ENCODE peak calls at places on chromosomes 3 and 15, in six cellular contexts. Z is aorta; P is effector memory CD4-positive, alpha-beta T cell; D is neuronal stem cell; Q is CD4-positive, CD25-positive, alpha-beta regulatory T cell; I is hepatocyte. X is an unnamed sample. For H3K4me1, the result is how much of the 10 kb centered on the place peaks cover.

GRCh38 chr3:110894574-110894973 is 177.0 kb upstream of the NECTIN3 start:
- DNase-seq in I (no peak), P (no peak), D (no peak), Z (no peak), Q (no peak), X (no peak)

GRCh38 chr3:169545606-169546005 is 117.9 kb downstream of the MECOM start:
- DNase-seq in Z (no peak), Q (no peak), D (no peak), P (no peak), I (no peak), X (no peak)

GRCh38 chr3:131729561-131729960 is 226.8 kb upstream of the MRPL3 start:
- DNase-seq in I (no peak), P (no peak), D (no peak), Q (no peak), Z (no peak), X (no peak)

GRCh38 chr15:69272139-69272538 is 26.6 kb upstream of the PAQR5 start:
- DNase-seq in Q (no peak), I (no peak), P (no peak), Z (no peak), D (peak), X (no peak)

GRCh38 chr3:141273700-141274410 is 42.2 kb downstream of the PXYLP1 start:
- DNase-seq in I (no peak), Z (no peak), P (no peak), Q (no peak), D (no peak), X (no peak)

GRCh38 chr3:21830541-21830940 is 79.5 kb upstream of the ZNF385D start:
- DNase-seq in Z (no peak), D (no peak), P (no peak), Q (no peak), I (no peak), X (no peak)

GRCh38 chr3:85081191-85081895 is 122.6 kb downstream of the CADM2 start:
- DNase-seq in D (no peak), Z (no peak), Q (no peak), I (peak), P (no peak), X (no peak)

GRCh38 chr3:44208086-44208485 is 33.6 kb upstream of the TOPAZ1 start:
- DNase-seq in Z (no peak), P (no peak), D (no peak), I (no peak), Q (peak), X (no peak)

GRCh38 chr3:102449341-102449740 is 14.5 kb downstream of the ZPLD1 start:
- DNase-seq in Z (no peak), I (no peak), Q (no peak), P (no peak), D (no peak), X (no peak)

GRCh38 chr3:52721002-52721741 is 15.3 kb downstream of the SPCS1 start:
- DNase-seq in Q (peak), I (no peak), D (no peak), Z (no peak), P (no peak), X (no peak)

GRCh38 chr3:31908391-31909097 is 72.5 kb downstream of the OSBPL10 start:
- DNase-seq in I (no peak), Z (no peak), Q (no peak), P (no peak), D (no peak), X (no peak)

GRCh38 chr3:100103558-100104441 is 10.5 kb downstream of the FILIP1L start:
- DNase-seq in Q (no peak), D (no peak), I (no peak), Z (no peak), P (no peak), X (no peak)

GRCh38 chr3:150384517-150385212 is 23.4 kb upstream of the TSC22D2 start:
- DNase-seq in P (no peak), Q (peak), Z (no peak), I (peak), D (peak), X (no peak)

GRCh38 chr15:58957101-58957973 is 23.9 kb upstream of the SLTM start:
- DNase-seq in P (peak), Q (peak), D (peak), I (peak), Z (no peak), X (peak)

GRCh38 chr3:159322322-159322939 is 520.6 kb downstream of the MFSD1 start:
- DNase-seq in I (peak), Q (peak), D (peak), P (no peak), Z (peak), X (peak)

GRCh38 chr15:68211656-68212320 is 6.7 kb upstream of the CALML4 start:
- DNase-seq in P (no peak), D (no peak), I (no peak), Q (no peak), Z (peak), X (no peak)

GRCh38 chr3:101262393-101263240 is 57.8 kb downstream of the IMPG2 start:
- DNase-seq in I (no peak), P (no peak), D (no peak), Z (no peak), Q (no peak), X (no peak)

GRCh38 chr3:3799173-3800075 is at the start of gene LRRN1:
- DNase-seq in P (no peak), I (peak), D (peak), Q (peak), Z (peak), X (peak)

GRCh38 chr15:67196672-67197363 is 57.6 kb downstream of the AAGAB start:
- DNase-seq in D (no peak), Q (no peak), P (no peak), Z (no peak), I (peak), X (no peak)

GRCh38 chr3:3110749-3111361 is 681 bp upstream of the IL5RA start:
- DNase-seq in Z (no peak), I (no peak), Q (no peak), D (no peak), P (no peak), X (no peak)

GRCh38 chr3:61560452-61561373 is 658 bp upstream of the PTPRG start:
- DNase-seq in D (peak), Q (peak), P (no peak), I (peak), Z (peak), X (no peak)

GRCh38 chr3:127217594-127218456 is 24.9 kb downstream of the PRR23E start:
- DNase-seq in D (no peak), P (no peak), I (no peak), Z (no peak), Q (no peak), X (no peak)

GRCh38 chr3:4508048-4508981 is 15.2 kb downstream of the ITPR1 start:
- DNase-seq in P (no peak), Q (no peak), Z (no peak), D (no peak), I (no peak), X (no peak)

GRCh38 chr3:46549408-46549904 is 16.6 kb downstream of the LRRC2 start:
- DNase-seq in D (no peak), Q (no peak), Z (no peak), I (no peak), P (no peak), X (no peak)

GRCh38 chr15:71547066-71547465 is 263.3 kb upstream of the NR2E3 start:
- DNase-seq in Z (peak), Q (no peak), P (no peak), I (peak), D (no peak), X (no peak)

GRCh38 chr3:122572940-122573412 is 4.5 kb upstream of the PARP15 start:
- DNase-seq in I (peak), Z (no peak), P (no peak), D (no peak), Q (peak), X (no peak)

GRCh38 chr3:154023148-154023547 is 98.0 kb upstream of the ARHGEF26 start:
- DNase-seq in D (no peak), P (no peak), Z (no peak), I (peak), Q (no peak), X (no peak)

GRCh38 chr3:124230432-124230831 is 238.5 kb upstream of the ROPN1 start:
- DNase-seq in I (no peak), Q (no peak), D (no peak), P (no peak), Z (no peak), X (no peak)

GRCh38 chr3:140268103-140268502 is 333.1 kb downstream of the CLSTN2 start:
- DNase-seq in Q (no peak), Z (no peak), D (no peak), I (no peak), P (no peak), X (no peak)

GRCh38 chr3:158347966-158348365 is 223.0 kb upstream of the MLF1 start:
- DNase-seq in Z (no peak), Q (no peak), I (no peak), D (no peak), P (no peak), X (no peak)

GRCh38 chr15:74007820-74008371 is 13.4 kb downstream of the PML start:
- DNase-seq in Z (no peak), Q (peak), D (no peak), I (no peak), P (no peak), X (no peak)
- H3K4me1 ChIP-seq in Z (under half), Q (under half), D (under half), I (under half), P (under half), X (under half)

GRCh38 chr15:42735382-42736165 is 1.4 kb downstream of the CDAN1 start:
- DNase-seq in Q (no peak), I (no peak), P (no peak), D (no peak), Z (peak), X (no peak)
- H3K27ac ChIP-seq in Q (no peak), I (peak), P (peak), D (no peak), Z (no peak), X (no peak)

GRCh38 chr3:12934431-12934830 is 93.1 kb upstream of the RPL32 start:
- DNase-seq in I (no peak), Z (peak), D (no peak), P (no peak), Q (no peak), X (no peak)
- H3K4me1 ChIP-seq in I (under half), Z (under half), D (under half), P (under half), Q (under half), X (under half)

DNA sequence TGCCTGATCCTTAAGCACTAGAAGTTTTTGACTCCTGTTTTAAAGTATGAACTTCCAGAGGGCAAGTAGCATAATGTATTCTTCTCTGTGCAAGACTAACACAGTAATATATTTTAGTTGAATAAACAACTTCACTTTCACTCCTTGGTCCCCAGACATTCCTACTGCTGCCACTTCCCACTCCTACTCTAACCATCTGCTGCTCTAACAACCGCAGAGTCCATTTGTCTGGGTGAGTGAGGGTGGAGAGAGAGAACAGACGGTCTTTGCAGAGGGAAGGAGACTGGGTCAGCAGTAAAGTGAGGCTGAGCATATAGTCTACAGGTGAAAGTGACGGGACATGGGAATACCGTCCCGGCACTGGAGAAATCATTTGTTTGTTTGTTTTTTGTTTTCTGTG is 301.0 kb upstream of the SLCO3A1 start:
- DNase-seq in Q (no peak), Z (no peak), P (no peak), I (no peak), D (no peak), X (no peak)
- H3K27ac ChIP-seq in Q (no peak), Z (no peak), P (no peak), I (no peak), D (no peak), X (no peak)

DNA sequence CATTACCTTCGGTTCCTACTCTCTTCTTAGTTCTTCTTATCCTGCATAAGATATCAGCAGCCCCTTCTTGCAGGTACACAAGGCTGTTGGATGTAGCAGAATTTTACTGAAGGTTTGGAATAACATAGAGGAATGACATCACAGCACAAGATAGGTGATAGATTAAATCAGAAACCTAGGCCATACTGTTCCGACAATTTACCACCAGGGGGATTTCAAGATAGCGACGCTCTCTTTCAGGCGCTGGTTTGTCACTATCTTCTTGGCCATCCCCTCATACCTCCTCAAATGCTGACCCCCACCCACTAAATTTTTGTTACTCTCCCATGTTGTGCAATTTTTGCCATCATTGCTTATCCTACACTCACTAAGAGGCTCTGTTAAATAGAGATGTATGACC is 3.5 kb downstream of the SIDT1 start:
- DNase-seq in P (no peak), D (no peak), I (no peak), Z (no peak), Q (peak), X (no peak)
- H3K4me1 ChIP-seq in P (under half), D (under half), I (under half), Z (under half), Q (under half), X (under half)

X was measured in iPS DF 6.9.